ENCODE peak calls at places on chromosomes 6 and 20, in seven cellular contexts. Z, F, B, I, V, L and U are unnamed samples.

GRCh38 chr20:47249913-47250312 is 106.6 kb downstream of the ZMYND8 start:
- DNase-seq in Z (no peak), F (no peak), B (no peak), I (no peak), V (no peak), L (no peak), U (no peak)

GRCh38 chr6:2971420-2972218 is at the start of gene SERPINB6:
- DNase-seq in Z (no peak), F (no peak), B (peak), I (peak), V (peak), L (peak), U (peak)

GRCh38 chr6:119881416-119881815 is 531.9 kb upstream of the MAN1A1 start:
- DNase-seq in Z (no peak), F (no peak), B (no peak), I (no peak), V (no peak), L (peak), U (no peak)

GRCh38 chr20:59817846-59818245 is 115.6 kb downstream of the SYCP2 start:
- DNase-seq in Z (no peak), F (no peak), B (no peak), I (no peak), V (no peak), L (no peak), U (no peak)

GRCh38 chr6:130900913-130901312 is 73.7 kb downstream of the SMLR1 start:
- DNase-seq in Z (peak), F (peak), B (no peak), I (peak), V (no peak), L (peak), U (peak)

GRCh38 chr6:163958646-163959045 is 544.1 kb downstream of the QKI start:
- DNase-seq in Z (no peak), F (no peak), B (no peak), I (no peak), V (no peak), L (peak), U (peak)

GRCh38 chr6:161631676-161632194 is 357.9 kb upstream of the AGPAT4 start:
- DNase-seq in Z (no peak), F (no peak), B (no peak), I (no peak), V (no peak), L (peak), U (peak)

GRCh38 chr6:136593748-136594490 is 43.7 kb upstream of the MAP7 start:
- DNase-seq in Z (no peak), F (no peak), B (no peak), I (no peak), V (no peak), L (peak), U (peak)

GRCh38 chr6:162772466-162772865 is 44.7 kb downstream of the PACRG start:
- DNase-seq in Z (no peak), F (no peak), B (no peak), I (no peak), V (peak), L (no peak), U (no peak)

GRCh38 chr6:137829641-137830083 is 37.4 kb upstream of the TNFAIP3 start:
- DNase-seq in Z (no peak), F (no peak), B (no peak), I (no peak), V (no peak), L (no peak), U (no peak)

GRCh38 chr20:49501917-49502316 is 19.4 kb upstream of the KCNB1 start:
- DNase-seq in Z (no peak), F (no peak), B (no peak), I (no peak), V (peak), L (peak), U (no peak)

GRCh38 chr20:61558726-61559125 is 306.7 kb downstream of the CDH4 start:
- DNase-seq in Z (no peak), F (no peak), B (no peak), I (no peak), V (peak), L (no peak), U (no peak)

GRCh38 chr20:40797425-40797824 is 108.4 kb upstream of the MAFB start:
- DNase-seq in Z (no peak), F (no peak), B (no peak), I (no peak), V (peak), L (peak), U (no peak)

GRCh38 chr6:21085643-21086042 is 507.9 kb upstream of the SOX4 start:
- DNase-seq in Z (no peak), F (no peak), B (no peak), I (no peak), V (no peak), L (peak), U (no peak)

GRCh38 chr6:15364401-15365037 is 118.7 kb downstream of the JARID2 start:
- DNase-seq in Z (no peak), F (no peak), B (no peak), I (no peak), V (no peak), L (no peak), U (no peak)

GRCh38 chr20:62402456-62402855 is 4.6 kb downstream of the CABLES2 start:
- DNase-seq in Z (no peak), F (no peak), B (no peak), I (no peak), V (no peak), L (no peak), U (no peak)

GRCh38 chr20:57611605-57612311 is 8.5 kb downstream of the ZBP1 start:
- DNase-seq in Z (no peak), F (no peak), B (no peak), I (peak), V (no peak), L (no peak), U (no peak)

GRCh38 chr6:6620752-6621151 is 32.2 kb downstream of the LY86 start:
- DNase-seq in Z (no peak), F (no peak), B (no peak), I (no peak), V (no peak), L (no peak), U (no peak)

GRCh38 chr20:58310291-58310782 is 822 bp downstream of the RAB22A start:
- DNase-seq in Z (peak), F (no peak), B (no peak), I (no peak), V (no peak), L (peak), U (peak)

GRCh38 chr6:56683882-56684281 is 41.2 kb upstream of the DST start:
- DNase-seq in Z (peak), F (no peak), B (no peak), I (no peak), V (no peak), L (peak), U (peak)

GRCh38 chr6:89270951-89271721 is 44.0 kb downstream of the GABRR2 start:
- DNase-seq in Z (no peak), F (no peak), B (no peak), I (no peak), V (no peak), L (no peak), U (no peak)